ENCODE peak calls at places on chromosomes 2 and 18, in six cellular contexts. W is A549, N is PC-3, Z is RWPE1, E is omental fat pad, Y is endothelial cell. D is an unnamed sample.

GRCh38 chr2:25132296-25132630 is 36.1 kb downstream of the POMC start:
- DNase-seq in W (no peak), N (no peak), Z (no peak), E (no peak), Y (no peak), D (no peak)

GRCh38 chr18:61657066-61657732 is 235.6 kb downstream of the RNF152 start:
- DNase-seq in W (no peak), N (no peak), Z (no peak), E (no peak), Y (no peak), D (no peak)

GRCh38 chr2:227511239-227511930 is 39.4 kb downstream of the AGFG1 start:
- DNase-seq in W (no peak), N (no peak), Z (no peak), E (no peak), Y (no peak), D (no peak)

GRCh38 chr2:129255610-129256313 is 723.7 kb upstream of the RAB6C start:
- DNase-seq in W (no peak), N (no peak), Z (no peak), E (no peak), Y (no peak), D (no peak)

GRCh38 chr2:143852748-143853147 is 667.2 kb downstream of the ZEB2 start:
- DNase-seq in W (no peak), N (no peak), Z (no peak), E (no peak), Y (peak; percentile 18), D (peak; percentile 43)

GRCh38 chr2:36951574-36951973 is 14.8 kb downstream of the STRN start:
- DNase-seq in W (peak; percentile 49), N (peak; percentile 79), Z (peak; percentile 63), E (no peak), Y (no peak), D (no peak)

GRCh38 chr2:17309741-17310339 is 208.4 kb downstream of the RAD51AP2 start:
- DNase-seq in W (peak; percentile 81), N (peak; percentile 60), Z (peak; percentile 62), E (no peak), Y (peak; percentile 73), D (peak; percentile 63)

GRCh38 chr18:58051765-58052460 is 7.9 kb downstream of the NEDD4L start:
- DNase-seq in W (no peak), N (peak; percentile 40), Z (peak; percentile 20), E (no peak), Y (no peak), D (no peak)

DNA sequence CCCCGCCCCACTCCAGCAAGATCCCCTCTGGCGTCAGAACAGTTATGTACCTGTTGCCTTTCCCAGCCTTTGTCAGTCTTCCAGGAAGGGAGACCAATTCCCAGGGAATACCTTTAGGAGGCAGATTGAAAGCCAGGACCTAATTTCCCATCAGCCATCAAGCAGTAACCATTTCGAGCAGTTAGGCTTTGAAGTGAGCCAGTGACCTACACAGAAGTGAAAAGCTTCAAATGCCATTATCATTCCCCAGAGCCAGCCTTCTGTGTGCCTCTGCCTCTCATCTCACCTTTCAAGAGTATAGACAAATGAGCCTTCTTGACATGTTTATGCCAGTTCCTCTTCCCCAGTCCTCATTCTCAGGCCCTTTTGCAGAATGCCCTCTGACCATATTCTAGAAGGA is 138.9 kb downstream of the ALK start:
- DNase-seq in W (no peak), N (no peak), Z (no peak), E (no peak), Y (no peak), D (no peak)
- TF ChIP-seq CTCF in W (no peak), N (no peak), Z (no peak), E (no peak), Y (no peak), D (no peak)

GRCh38 chr2:39679805-39680204 is 14.1 kb downstream of the TMEM178A start:
- DNase-seq in W (no peak), N (no peak), Z (no peak), E (no peak), Y (no peak), D (no peak)
- TF ChIP-seq CTCF in W (no peak), N (no peak), Z (no peak), E (no peak), Y (no peak), D (no peak)

GRCh38 chr2:105180491-105180972 is 61.0 kb upstream of the GPR45 start:
- DNase-seq in W (no peak), N (no peak), Z (no peak), E (no peak), Y (no peak), D (no peak)

GRCh38 chr2:105177008-105177407 is 64.5 kb upstream of the GPR45 start:
- DNase-seq in W (no peak), N (no peak), Z (no peak), E (no peak), Y (no peak), D (no peak)

GRCh38 chr2:105177546-105178254 is 63.8 kb upstream of the GPR45 start:
- DNase-seq in W (no peak), N (no peak), Z (no peak), E (no peak), Y (no peak), D (no peak)

GRCh38 chr2:105181282-105181681 is 60.3 kb upstream of the GPR45 start:
- DNase-seq in W (no peak), N (no peak), Z (no peak), E (no peak), Y (peak; percentile 28), D (no peak)

GRCh38 chr2:105179469-105180372 is 61.8 kb upstream of the GPR45 start:
- DNase-seq in W (peak; percentile 86), N (peak; percentile 94), Z (peak; percentile 71), E (no peak), Y (peak; percentile 19), D (no peak)
- TF ChIP-seq CTCF in W (peak; percentile 60), N (peak; percentile 83), Z (peak; percentile 22), E (no peak), Y (no peak), D (no peak)

DNA sequence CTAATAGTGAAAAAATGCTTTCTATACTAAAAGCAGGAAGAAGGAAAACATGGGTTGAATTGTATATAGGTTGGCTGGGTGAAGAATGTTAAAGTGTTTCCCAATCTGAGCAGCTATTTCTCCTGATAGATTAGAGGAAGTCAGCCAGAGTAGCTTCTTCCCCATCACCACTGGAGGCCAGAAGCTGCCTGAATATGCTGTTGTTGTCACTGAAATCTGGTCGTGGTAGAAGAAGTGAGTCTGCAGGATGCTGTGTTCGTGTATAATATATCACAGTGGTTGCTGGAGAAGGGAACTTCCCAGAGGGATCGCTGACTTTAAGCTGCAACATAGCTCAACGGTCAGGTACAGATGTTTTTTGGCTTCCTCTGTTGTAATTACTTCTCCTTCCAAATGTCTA is 247.5 kb upstream of the LRATD1 start:
- DNase-seq in W (no peak), N (peak; percentile 11), Z (no peak), E (no peak), Y (no peak), D (no peak)
- TF ChIP-seq CTCF in W (no peak), N (peak; percentile 11), Z (no peak), E (no peak), Y (no peak), D (no peak)

DNA sequence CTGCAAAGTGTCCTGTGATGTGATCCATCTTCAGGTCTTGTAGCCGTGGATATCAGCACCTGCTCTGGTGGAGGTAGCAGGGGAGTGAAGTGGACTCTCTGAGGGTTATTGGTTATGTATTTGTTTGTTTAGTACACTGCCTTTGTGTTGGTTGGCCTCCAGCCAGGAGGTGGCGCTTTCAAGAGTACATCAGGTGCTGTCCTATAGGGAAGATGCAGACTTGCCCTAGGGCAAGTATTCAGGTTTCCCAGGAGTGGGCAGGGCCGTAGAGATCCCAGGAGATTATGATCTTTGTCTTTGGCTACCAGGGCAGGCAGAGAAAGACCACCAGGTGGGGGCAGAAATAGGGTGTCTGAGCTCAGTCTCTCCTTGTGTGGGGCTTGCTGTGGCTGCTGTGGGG is 411.8 kb downstream of the SOX11 start:
- DNase-seq in W (no peak), N (no peak), Z (no peak), E (no peak), Y (no peak), D (no peak)
- TF ChIP-seq CTCF in W (no peak), N (no peak), Z (no peak), E (no peak), Y (no peak), D (no peak)

GRCh38 chr2:177753682-177754475 is 318.7 kb downstream of the PDE11A start:
- DNase-seq in W (peak; percentile 84), N (no peak), Z (no peak), E (peak; percentile 62), Y (peak; percentile 28), D (peak; percentile 39)

GRCh38 chr2:177756346-177756745 is 316.2 kb downstream of the PDE11A start:
- DNase-seq in W (no peak), N (no peak), Z (no peak), E (no peak), Y (no peak), D (no peak)

GRCh38 chr2:177754476-177754873 is 318.1 kb downstream of the PDE11A start:
- DNase-seq in W (no peak), N (no peak), Z (no peak), E (no peak), Y (no peak), D (no peak)

GRCh38 chr2:177759443-177759842 is 313.1 kb downstream of the PDE11A start:
- DNase-seq in W (no peak), N (no peak), Z (no peak), E (no peak), Y (no peak), D (no peak)

DNA sequence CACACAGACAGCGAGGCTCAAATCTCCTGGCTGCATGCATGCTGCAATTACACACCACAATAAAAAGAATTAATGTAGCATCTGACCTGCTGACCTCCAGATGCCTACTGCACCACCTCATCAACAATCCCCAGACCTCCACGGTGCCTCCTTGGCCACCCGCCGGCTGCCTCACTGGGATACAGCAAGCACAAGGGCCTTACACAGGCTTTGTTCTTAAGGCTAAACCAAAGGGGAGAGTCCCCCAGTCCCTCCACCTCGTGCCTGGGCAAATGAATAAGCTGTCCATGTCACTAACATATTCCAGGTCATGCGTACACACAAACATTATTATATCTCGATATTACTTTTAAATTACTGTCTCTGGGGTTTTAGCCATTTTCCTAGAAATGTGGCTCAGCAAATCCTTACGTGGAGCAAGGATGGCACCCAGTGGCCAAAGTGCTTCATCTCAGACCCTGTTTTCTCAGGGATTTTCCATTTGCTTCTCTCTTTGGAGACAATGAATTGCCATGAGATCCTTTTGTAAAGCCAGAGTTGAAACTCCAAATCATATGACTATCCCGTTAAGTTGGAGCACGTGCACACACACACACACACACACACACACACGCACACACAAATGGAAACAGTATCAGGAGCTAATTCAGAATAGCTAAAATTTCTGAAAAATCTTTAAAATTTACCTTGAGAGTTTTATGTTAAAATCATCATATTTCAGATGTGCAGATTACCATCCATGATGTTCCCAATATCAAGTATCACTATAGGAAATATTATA is 313.8 kb downstream of the PDE11A start:
- DNase-seq in W (peak; percentile 46), N (peak; percentile 59), Z (peak; percentile 14), E (no peak), Y (peak; percentile 55), D (peak; percentile 67)
- TF ChIP-seq CTCF in W (peak; percentile 58), N (peak; percentile 68), Z (peak; percentile 18), E (no peak), Y (no peak), D (peak; percentile 34)

D was measured in glutamatergic neuron.